ENCODE peak calls at places on chromosomes 3 and 15, in five cellular contexts. J is foreskin fibroblast, X is fibroblast of pulmonary artery, A is AG04450, F is cardiac muscle cell. N is an unnamed sample.

GRCh38 chr3:182962162-182962561 is 18.2 kb downstream of the DCUN1D1 start:
- DNase-seq in J (no peak), X (no peak), A (no peak), F (no peak), N (no peak)

GRCh38 chr15:77786181-77786890 is 153.6 kb upstream of the LINGO1 start:
- DNase-seq in J (no peak), X (no peak), A (no peak), F (no peak), N (no peak)

GRCh38 chr3:31974454-31974853 is 6.6 kb downstream of the OSBPL10 start:
- DNase-seq in J (peak), X (peak), A (peak), F (no peak), N (peak)

GRCh38 chr3:152183473-152183872 is 85.3 kb upstream of the MBNL1 start:
- DNase-seq in J (peak), X (peak), A (no peak), F (peak), N (no peak)

GRCh38 chr15:92714457-92715401 is 59.2 kb upstream of the FAM174B start:
- DNase-seq in J (peak), X (peak), A (peak), F (peak), N (no peak)

GRCh38 chr15:47812436-47813109 is 95.3 kb downstream of the SEMA6D start:
- DNase-seq in J (peak), X (peak), A (no peak), F (no peak), N (no peak)

GRCh38 chr3:148792540-148792939 is 35.1 kb upstream of the CPB1 start:
- DNase-seq in J (no peak), X (no peak), A (no peak), F (no peak), N (no peak)

GRCh38 chr3:189270248-189270832 is 98.6 kb downstream of the TPRG1 start:
- DNase-seq in J (peak), X (peak), A (peak), F (peak), N (peak)

GRCh38 chr3:134881305-134881704 is 86.2 kb downstream of the EPHB1 start:
- DNase-seq in J (no peak), X (no peak), A (no peak), F (no peak), N (no peak)

GRCh38 chr3:84987709-84988504 is 29.1 kb downstream of the CADM2 start:
- DNase-seq in J (peak), X (no peak), A (no peak), F (no peak), N (no peak)

GRCh38 chr3:110646496-110646895 is 425.1 kb upstream of the NECTIN3 start:
- DNase-seq in J (peak), X (no peak), A (no peak), F (no peak), N (no peak)

GRCh38 chr3:50154840-50155490 is at the start of gene SEMA3F:
- DNase-seq in J (peak), X (peak), A (no peak), F (peak), N (no peak)

GRCh38 chr3:48855681-48856447 is 8.2 kb upstream of the PRKAR2A start:
- DNase-seq in J (no peak), X (no peak), A (no peak), F (no peak), N (no peak)

GRCh38 chr3:171456765-171457164 is 3.4 kb downstream of the TNIK start:
- DNase-seq in J (no peak), X (no peak), A (no peak), F (no peak), N (no peak)
- H3K4me3 ChIP-seq in J (no peak), X (no peak), A (no peak), F (no peak), N (no peak)

GRCh38 chr3:129180461-129180860 is 3.2 kb downstream of the CNBP start:
- DNase-seq in J (no peak), X (no peak), A (no peak), F (no peak), N (no peak)
- H3K4me3 ChIP-seq in J (peak), X (no peak), A (peak), F (no peak), N (peak)

GRCh38 chr15:61528590-61528929 is 299.5 kb upstream of the RORA start:
- DNase-seq in J (no peak), X (peak), A (no peak), F (no peak), N (no peak)
- H3K4me3 ChIP-seq in J (no peak), X (no peak), A (no peak), F (no peak), N (no peak)

DNA sequence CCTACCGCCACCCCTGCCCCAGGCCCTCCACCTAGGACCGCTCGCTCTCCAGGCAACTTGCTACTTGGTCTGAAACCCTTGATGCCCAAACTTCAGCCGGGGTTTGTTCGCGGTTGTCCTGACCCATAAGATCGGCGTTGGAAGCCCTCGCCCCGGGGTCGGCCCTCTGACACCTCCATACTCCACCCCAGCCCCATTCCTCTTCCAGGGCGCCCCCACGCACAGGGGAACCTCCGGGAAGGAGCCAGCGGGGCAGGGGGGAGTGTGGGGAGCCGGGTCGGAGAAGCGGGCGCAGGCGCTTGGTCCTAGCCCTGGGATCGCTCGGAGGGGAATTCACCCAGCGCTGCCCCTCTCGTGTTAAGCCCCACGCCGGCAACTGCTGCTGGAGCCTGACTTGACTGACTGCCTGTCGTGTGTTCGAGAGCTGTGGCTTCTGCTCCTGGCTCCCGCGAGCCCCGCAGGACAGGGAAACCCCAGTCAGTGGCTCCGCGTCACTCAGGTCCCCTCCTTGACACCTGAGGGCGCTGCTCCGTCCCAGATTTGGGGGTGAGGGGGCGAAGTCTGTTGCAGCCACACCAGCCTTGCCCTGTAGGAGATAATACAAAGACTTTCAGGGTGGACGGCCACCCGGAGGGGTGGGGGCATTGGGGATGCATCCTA is 675 bp downstream of the RYR3 start:
- DNase-seq in J (no peak), X (no peak), A (no peak), F (peak), N (no peak)
- H3K4me3 ChIP-seq in J (no peak), X (no peak), A (no peak), F (peak), N (no peak)

GRCh38 chr15:70559223-70559823 is 204.0 kb downstream of the UACA start:
- DNase-seq in J (peak), X (peak), A (no peak), F (peak), N (no peak)
- H3K4me3 ChIP-seq in J (no peak), X (no peak), A (no peak), F (no peak), N (no peak)